ENCODE peak calls at places on chromosomes 5 and 9, in six cellular contexts. S is activated naive CD4-positive, alpha-beta T cell; W is activated gamma-delta T cell treated with Interleukin-2 at 50 U/mL for 16 hours; P is ACHN; V is T-helper 9 cell; K is IMR-90. G is an unnamed sample.

GRCh38 chr5:150636391-150637244 is 3.8 kb upstream of the SYNPO start:
- DNase-seq in S (no peak), K (peak), W (no peak), V (no peak), P (peak), G (peak)

GRCh38 chr5:173629628-173630027 is 13.2 kb upstream of the BOD1 start:
- DNase-seq in K (no peak), P (no peak), W (no peak), S (no peak), V (no peak), G (no peak)

GRCh38 chr9:134554011-134554749 is 87.4 kb upstream of the COL5A1 start:
- DNase-seq in V (no peak), S (no peak), K (no peak), P (no peak), W (no peak), G (no peak)

GRCh38 chr5:143494162-143494561 is 90.7 kb upstream of the NR3C1 start:
- DNase-seq in W (no peak), S (no peak), V (no peak), K (peak), P (peak), G (peak)

GRCh38 chr9:21854594-21854993 is 52.2 kb downstream of the MTAP start:
- DNase-seq in V (no peak), W (no peak), S (no peak), P (no peak), K (peak), G (peak)

GRCh38 chr5:128681764-128682664 is 144.0 kb upstream of the FBN2 start:
- DNase-seq in K (no peak), S (no peak), W (no peak), V (no peak), P (no peak), G (no peak)

GRCh38 chr9:22117511-22118388 is 108.6 kb upstream of the CDKN2B start:
- DNase-seq in K (peak), V (no peak), S (no peak), P (no peak), W (no peak), G (peak)

GRCh38 chr5:78899922-78900362 is 85.2 kb downstream of the ARSB start:
- DNase-seq in W (no peak), K (peak), V (no peak), P (peak), S (no peak), G (peak)